ENCODE peak calls at places on chromosome 17, in eight cellular contexts. W is heart right ventricle; B is mammary epithelial cell; P is CD4-positive, alpha-beta T cell; I is right cardiac atrium; Q is uterus; S is upper lobe of right lung; D is thoracic aorta. U is an unnamed sample.

GRCh38 chr17:37493249-37494027 is 3.7 kb downstream of the DUSP14 start:
- DNase-seq in D (no peak), W (no peak), S (no peak), Q (no peak), P (no peak), I (no peak), B (peak; percentile 98), U (no peak)

GRCh38 chr17:43118679-43119615 is 6.2 kb downstream of the BRCA1 start:
- DNase-seq in S (no peak), Q (no peak), D (no peak), B (no peak), I (no peak), W (no peak), P (no peak), U (no peak)

GRCh38 chr17:80501739-80502577 is 25.6 kb upstream of the NPTX1 start:
- DNase-seq in W (no peak), B (peak; percentile 93), I (no peak), S (no peak), P (no peak), Q (peak; percentile 54), D (no peak), U (no peak)

GRCh38 chr17:34163123-34163522 is 92.0 kb upstream of the CCL2 start:
- DNase-seq in P (no peak), D (no peak), S (no peak), I (no peak), Q (no peak), W (no peak), B (no peak), U (no peak)

GRCh38 chr17:59406808-59407381 is 75.4 kb downstream of the YPEL2 start:
- DNase-seq in Q (peak; percentile 30), W (no peak), D (no peak), S (no peak), B (no peak), I (no peak), P (no peak), U (no peak)

GRCh38 chr17:83103200-83103937 is 24.0 kb downstream of the METRNL start:
- DNase-seq in I (peak; percentile 97), W (no peak), Q (peak; percentile 85), P (no peak), B (no peak), S (no peak), D (no peak), U (no peak)

GRCh38 chr17:73261952-73262675 is 434 bp upstream of the CPSF4L start:
- DNase-seq in I (no peak), B (peak; percentile 71), W (no peak), P (no peak), S (no peak), Q (no peak), D (no peak), U (no peak)

GRCh38 chr17:79246226-79246794 is 171.7 kb downstream of the ENGASE start:
- DNase-seq in P (no peak), D (no peak), Q (no peak), S (no peak), W (no peak), I (no peak), B (no peak), U (no peak)

GRCh38 chr17:33023790-33024189 is 32.1 kb downstream of the SPACA3 start:
- DNase-seq in D (no peak), Q (no peak), P (no peak), I (no peak), S (no peak), B (no peak), W (no peak), U (no peak)

GRCh38 chr17:65022751-65023421 is 33.7 kb downstream of the GNA13 start:
- DNase-seq in S (no peak), Q (no peak), I (no peak), D (no peak), P (no peak), B (peak; percentile 98), W (no peak), U (no peak)

DNA sequence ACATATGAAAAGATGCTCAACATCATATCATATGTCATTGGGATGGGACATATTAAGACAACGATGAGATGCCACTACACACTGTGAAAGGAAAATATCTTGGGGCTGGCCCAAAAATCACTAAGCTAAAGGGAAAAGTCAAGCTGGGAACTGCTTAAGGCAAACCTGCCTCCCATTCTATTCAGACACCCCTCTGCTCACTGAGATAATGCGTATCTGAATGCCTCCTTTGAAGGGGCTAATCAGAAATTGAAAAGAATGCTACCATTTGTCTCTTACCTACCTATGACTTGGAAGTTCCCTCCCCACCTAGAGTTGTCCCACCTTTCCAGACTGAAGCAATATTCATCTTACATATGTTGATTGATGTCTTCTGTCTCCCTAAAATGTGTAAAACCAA is 11.2 kb upstream of the TRIM25 start:
- DNase-seq in D (no peak), W (no peak), I (no peak), S (no peak), B (no peak), P (no peak), Q (no peak), U (no peak)
- H3K9me3 ChIP-seq in D (no peaks in the 10 kb centered on the region), W (peaks cover 12% of the 10 kb centered on the region), I (no peaks in the 10 kb centered on the region), S (peaks cover 8% of the 10 kb centered on the region), B (peaks cover 6% of the 10 kb centered on the region), P (no peaks in the 10 kb centered on the region), Q (no peaks in the 10 kb centered on the region), U (peaks cover 9% of the 10 kb centered on the region)

GRCh38 chr17:9905902-9906301 is 831 bp upstream of the RCVRN start:
- DNase-seq in I (peak; percentile 76), P (no peak), Q (no peak), W (peak; percentile 51), B (no peak), S (peak; percentile 47), D (no peak), U (peak; percentile 49)

GRCh38 chr17:9907131-9907530 is 2.1 kb upstream of the RCVRN start:
- DNase-seq in Q (no peak), P (no peak), W (no peak), B (no peak), I (no peak), D (no peak), S (peak; percentile 35), U (no peak)

GRCh38 chr17:9906616-9907015 is 1.5 kb upstream of the RCVRN start:
- DNase-seq in D (no peak), B (no peak), S (peak; percentile 37), W (no peak), Q (no peak), I (no peak), P (no peak), U (no peak)

GRCh38 chr17:9904277-9905077 is 594 bp downstream of the RCVRN start:
- DNase-seq in P (no peak), W (no peak), Q (no peak), B (no peak), S (peak; percentile 61), I (no peak), D (no peak), U (no peak)

GRCh38 chr17:9905078-9905415 is at the start of gene RCVRN:
- DNase-seq in B (no peak), D (no peak), I (no peak), S (no peak), P (no peak), Q (no peak), W (no peak), U (no peak)
- H3K9me3 ChIP-seq in B (peaks cover 16% of the 10 kb centered on the region), D (no peaks in the 10 kb centered on the region), I (no peaks in the 10 kb centered on the region), S (no peaks in the 10 kb centered on the region), P (no peaks in the 10 kb centered on the region), Q (no peaks in the 10 kb centered on the region), W (no peaks in the 10 kb centered on the region), U (no peaks in the 10 kb centered on the region)

GRCh38 chr17:21676281-21677111 is 15.8 kb upstream of the KCNJ18 start:
- DNase-seq in B (no peak), Q (no peak), S (no peak), D (no peak), I (no peak), W (no peak), P (no peak), U (no peak)

GRCh38 chr17:21678451-21679081 is 13.8 kb upstream of the KCNJ18 start:
- DNase-seq in Q (no peak), W (no peak), B (no peak), S (peak; percentile 67), P (no peak), I (no peak), D (no peak), U (no peak)

GRCh38 chr17:21677126-21677910 is 15.0 kb upstream of the KCNJ18 start:
- DNase-seq in I (no peak), B (no peak), W (no peak), S (no peak), D (no peak), P (no peak), Q (no peak), U (no peak)

GRCh38 chr17:21677911-21678310 is 14.4 kb upstream of the KCNJ18 start:
- DNase-seq in D (no peak), Q (no peak), B (no peak), W (no peak), I (no peak), S (no peak), P (no peak), U (no peak)

DNA sequence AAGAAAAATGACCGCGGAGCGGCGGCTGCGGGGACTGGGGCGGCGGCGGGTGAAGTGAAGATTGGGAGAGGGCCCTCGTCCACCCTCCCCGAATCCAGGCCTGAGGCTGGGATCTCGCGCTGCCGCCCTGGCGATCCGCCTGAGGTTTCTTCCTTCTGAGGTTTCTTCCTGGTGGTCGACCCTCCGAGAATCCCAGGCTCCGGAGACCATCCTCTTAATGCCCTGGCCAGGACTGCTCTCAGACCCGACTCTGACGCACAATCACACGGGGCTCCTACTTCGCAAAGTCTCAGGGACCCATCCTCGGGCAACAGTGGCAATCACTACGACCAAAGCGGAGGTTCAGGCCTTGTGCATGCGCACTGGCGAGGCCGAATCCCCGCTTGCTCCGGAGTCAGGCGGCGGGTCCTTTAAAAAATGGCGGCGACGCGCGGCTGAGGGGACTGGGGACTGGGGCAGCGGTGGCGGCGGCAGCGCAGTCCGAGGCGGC is 18.0 kb upstream of the KCNJ18 start:
- DNase-seq in W (no peak), Q (no peak), P (no peak), D (no peak), S (no peak), I (no peak), B (no peak), U (no peak)
- H3K9me3 ChIP-seq in W (no peaks in the 10 kb centered on the region), Q (no peaks in the 10 kb centered on the region), P (no peaks in the 10 kb centered on the region), D (peaks cover 3% of the 10 kb centered on the region), S (no peaks in the 10 kb centered on the region), I (no peaks in the 10 kb centered on the region), B (peaks cover 53% of the 10 kb centered on the region), U (no peaks in the 10 kb centered on the region)

GRCh38 chr17:5092139-5093010 is 14.1 kb downstream of the ZFP3 start:
- DNase-seq in W (no peak), B (no peak), Q (no peak), P (no peak), I (no peak), S (no peak), D (no peak), U (no peak)
- H3K9me3 ChIP-seq in W (peaks cover 98% of the 10 kb centered on the region), B (peaks cover 69% of the 10 kb centered on the region), Q (peaks cover 78% of the 10 kb centered on the region), P (peaks cover 96% of the 10 kb centered on the region), I (peaks cover 31% of the 10 kb centered on the region), S (peaks cover 77% of the 10 kb centered on the region), D (peaks cover 96% of the 10 kb centered on the region), U (peaks cover 98% of the 10 kb centered on the region)

DNA sequence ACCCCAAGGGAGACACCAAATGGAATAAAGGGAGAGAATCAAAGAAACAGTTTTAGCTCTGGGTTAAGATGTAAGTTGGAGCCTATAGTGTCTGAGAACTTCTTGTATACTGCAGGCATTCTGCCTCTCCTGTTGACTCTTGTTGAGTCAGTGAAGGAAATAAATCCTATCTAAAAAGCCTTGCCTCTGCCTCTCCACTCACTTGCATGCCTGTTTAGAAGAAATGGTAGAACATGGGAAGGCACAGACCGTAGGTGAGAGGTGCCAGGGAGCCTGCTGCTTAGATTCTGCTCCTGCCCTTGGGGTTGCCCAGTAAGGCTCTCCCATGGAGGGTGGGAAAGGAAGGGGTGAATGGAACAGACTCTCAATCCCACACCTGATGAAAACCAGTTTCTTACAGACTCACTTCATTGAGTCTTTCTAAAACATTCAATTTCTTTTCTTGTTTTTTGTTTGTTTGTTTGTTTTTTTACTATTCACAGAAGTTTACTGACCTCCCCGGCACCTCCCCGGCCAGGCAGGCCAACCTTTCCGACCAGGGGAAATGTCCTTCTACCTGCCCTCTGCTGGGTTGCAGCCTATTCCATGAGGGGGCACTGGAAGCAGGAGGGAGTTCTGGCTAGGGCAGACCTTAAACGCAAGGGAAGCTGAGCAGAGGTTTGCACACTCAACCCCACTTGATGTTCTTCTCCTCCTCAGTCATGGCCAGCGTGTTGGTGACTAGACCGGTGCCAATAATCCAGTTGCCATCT is 211.7 kb upstream of the WSB1 start:
- DNase-seq in W (no peak), Q (no peak), P (no peak), B (no peak), I (no peak), D (no peak), S (no peak), U (no peak)
- H3K9me3 ChIP-seq in W (no peaks in the 10 kb centered on the region), Q (no peaks in the 10 kb centered on the region), P (no peaks in the 10 kb centered on the region), B (peaks cover 2% of the 10 kb centered on the region), I (no peaks in the 10 kb centered on the region), D (no peaks in the 10 kb centered on the region), S (no peaks in the 10 kb centered on the region), U (no peaks in the 10 kb centered on the region)

U was measured in left ventricle myocardium inferior.